ENCODE peak calls at places on chromosome 2, in eight cellular contexts. One of them, this sample, is unnamed.

GRCh38 chr2:99747842-99748241 is 258.0 kb upstream of the REV1 start:
- DNase-seq in cardiac muscle cell: peak
- DNase-seq in Panc1: no peak
- DNase-seq in astrocyte of the spinal cord: no peak
- DNase-seq in right atrium auricular region: no peak
- DNase-seq in endothelial cell of umbilical vein: no peak
- DNase-seq in tibial artery: no peak
- DNase-seq in lower lobe of right lung: no peak
- DNase-seq in this sample: no peak

GRCh38 chr2:175203621-175204496 is 22.3 kb upstream of the ATP5MC3 start:
- DNase-seq in cardiac muscle cell: peak
- DNase-seq in Panc1: no peak
- DNase-seq in astrocyte of the spinal cord: peak
- DNase-seq in right atrium auricular region: no peak
- DNase-seq in endothelial cell of umbilical vein: peak
- DNase-seq in tibial artery: peak
- DNase-seq in lower lobe of right lung: no peak
- DNase-seq in this sample: peak

GRCh38 chr2:239278941-239279365 is 121.9 kb downstream of the HDAC4 start:
- DNase-seq in cardiac muscle cell: no peak
- DNase-seq in Panc1: no peak
- DNase-seq in astrocyte of the spinal cord: peak
- DNase-seq in right atrium auricular region: no peak
- DNase-seq in endothelial cell of umbilical vein: no peak
- DNase-seq in tibial artery: peak
- DNase-seq in lower lobe of right lung: no peak
- DNase-seq in this sample: no peak

GRCh38 chr2:41934323-41935003 is 113.4 kb upstream of the PKDCC start:
- DNase-seq in cardiac muscle cell: peak
- DNase-seq in Panc1: no peak
- DNase-seq in astrocyte of the spinal cord: peak
- DNase-seq in right atrium auricular region: no peak
- DNase-seq in endothelial cell of umbilical vein: no peak
- DNase-seq in tibial artery: peak
- DNase-seq in lower lobe of right lung: no peak
- DNase-seq in this sample: no peak

GRCh38 chr2:211928186-211928585 is 610.4 kb downstream of the ERBB4 start:
- DNase-seq in cardiac muscle cell: no peak
- DNase-seq in Panc1: no peak
- DNase-seq in astrocyte of the spinal cord: no peak
- DNase-seq in right atrium auricular region: no peak
- DNase-seq in endothelial cell of umbilical vein: no peak
- DNase-seq in tibial artery: no peak
- DNase-seq in lower lobe of right lung: no peak
- DNase-seq in this sample: no peak

GRCh38 chr2:136767030-136767429 is 1.7 kb downstream of the THSD7B start:
- DNase-seq in cardiac muscle cell: no peak
- DNase-seq in Panc1: no peak
- DNase-seq in astrocyte of the spinal cord: no peak
- DNase-seq in right atrium auricular region: no peak
- DNase-seq in endothelial cell of umbilical vein: no peak
- DNase-seq in tibial artery: no peak
- DNase-seq in lower lobe of right lung: no peak
- DNase-seq in this sample: no peak

GRCh38 chr2:222969491-222969890 is 82.5 kb upstream of the KCNE4 start:
- DNase-seq in cardiac muscle cell: no peak
- DNase-seq in Panc1: no peak
- DNase-seq in astrocyte of the spinal cord: peak
- DNase-seq in right atrium auricular region: no peak
- DNase-seq in endothelial cell of umbilical vein: no peak
- DNase-seq in tibial artery: no peak
- DNase-seq in lower lobe of right lung: no peak
- DNase-seq in this sample: peak

GRCh38 chr2:6957910-6958615 is 40.9 kb downstream of the RNF144A start:
- DNase-seq in cardiac muscle cell: peak
- DNase-seq in Panc1: no peak
- DNase-seq in astrocyte of the spinal cord: no peak
- DNase-seq in right atrium auricular region: no peak
- DNase-seq in endothelial cell of umbilical vein: no peak
- DNase-seq in tibial artery: no peak
- DNase-seq in lower lobe of right lung: no peak
- DNase-seq in this sample: no peak

GRCh38 chr2:233353101-233353768 is 1.1 kb upstream of the DGKD start:
- DNase-seq in cardiac muscle cell: no peak
- DNase-seq in Panc1: no peak
- DNase-seq in astrocyte of the spinal cord: no peak
- DNase-seq in right atrium auricular region: no peak
- DNase-seq in endothelial cell of umbilical vein: no peak
- DNase-seq in tibial artery: no peak
- DNase-seq in lower lobe of right lung: peak
- DNase-seq in this sample: no peak

GRCh38 chr2:58137856-58138255 is 91.2 kb downstream of the VRK2 start:
- DNase-seq in cardiac muscle cell: peak
- DNase-seq in Panc1: no peak
- DNase-seq in astrocyte of the spinal cord: no peak
- DNase-seq in right atrium auricular region: no peak
- DNase-seq in endothelial cell of umbilical vein: peak
- DNase-seq in tibial artery: no peak
- DNase-seq in lower lobe of right lung: no peak
- DNase-seq in this sample: no peak

GRCh38 chr2:190701586-190701985 is 52.7 kb downstream of the NAB1 start:
- DNase-seq in cardiac muscle cell: no peak
- DNase-seq in Panc1: no peak
- DNase-seq in astrocyte of the spinal cord: no peak
- DNase-seq in right atrium auricular region: no peak
- DNase-seq in endothelial cell of umbilical vein: no peak
- DNase-seq in tibial artery: no peak
- DNase-seq in lower lobe of right lung: no peak
- DNase-seq in this sample: no peak

GRCh38 chr2:227428731-227429285 is 41.1 kb upstream of the SCYGR1 start:
- DNase-seq in cardiac muscle cell: no peak
- DNase-seq in Panc1: no peak
- DNase-seq in astrocyte of the spinal cord: no peak
- DNase-seq in right atrium auricular region: no peak
- DNase-seq in endothelial cell of umbilical vein: no peak
- DNase-seq in tibial artery: no peak
- DNase-seq in lower lobe of right lung: no peak
- DNase-seq in this sample: no peak

GRCh38 chr2:176527141-176527901 is 258.1 kb downstream of the MTX2 start:
- DNase-seq in cardiac muscle cell: no peak
- DNase-seq in Panc1: no peak
- DNase-seq in astrocyte of the spinal cord: no peak
- DNase-seq in right atrium auricular region: no peak
- DNase-seq in endothelial cell of umbilical vein: peak
- DNase-seq in tibial artery: no peak
- DNase-seq in lower lobe of right lung: no peak
- DNase-seq in this sample: peak

GRCh38 chr2:3265981-3266726 is 111.5 kb downstream of the EIPR1 start:
- DNase-seq in cardiac muscle cell: peak
- DNase-seq in Panc1: no peak
- DNase-seq in astrocyte of the spinal cord: no peak
- DNase-seq in right atrium auricular region: peak
- DNase-seq in endothelial cell of umbilical vein: no peak
- DNase-seq in tibial artery: no peak
- DNase-seq in lower lobe of right lung: no peak
- DNase-seq in this sample: peak

GRCh38 chr2:224847431-224847830 is 131.3 kb upstream of the CCDC195 start:
- DNase-seq in cardiac muscle cell: no peak
- DNase-seq in Panc1: no peak
- DNase-seq in astrocyte of the spinal cord: no peak
- DNase-seq in right atrium auricular region: no peak
- DNase-seq in endothelial cell of umbilical vein: no peak
- DNase-seq in tibial artery: no peak
- DNase-seq in lower lobe of right lung: no peak
- DNase-seq in this sample: no peak

GRCh38 chr2:27051902-27052645 is 606 bp downstream of the AGBL5 start:
- DNase-seq in cardiac muscle cell: peak
- DNase-seq in Panc1: no peak
- DNase-seq in astrocyte of the spinal cord: no peak
- DNase-seq in right atrium auricular region: no peak
- DNase-seq in endothelial cell of umbilical vein: peak
- DNase-seq in tibial artery: peak
- DNase-seq in lower lobe of right lung: peak
- DNase-seq in this sample: no peak

GRCh38 chr2:106581276-106581675 is 94.1 kb downstream of the CD8B2 start:
- DNase-seq in cardiac muscle cell: no peak
- DNase-seq in Panc1: no peak
- DNase-seq in astrocyte of the spinal cord: no peak
- DNase-seq in right atrium auricular region: no peak
- DNase-seq in endothelial cell of umbilical vein: no peak
- DNase-seq in tibial artery: no peak
- DNase-seq in lower lobe of right lung: no peak
- DNase-seq in this sample: no peak

GRCh38 chr2:171176516-171176915 is 15.8 kb upstream of the TLK1 start:
- DNase-seq in cardiac muscle cell: no peak
- DNase-seq in Panc1: no peak
- DNase-seq in astrocyte of the spinal cord: no peak
- DNase-seq in right atrium auricular region: no peak
- DNase-seq in endothelial cell of umbilical vein: no peak
- DNase-seq in tibial artery: no peak
- DNase-seq in lower lobe of right lung: no peak
- DNase-seq in this sample: no peak

GRCh38 chr2:152407204-152407721 is 72.3 kb downstream of the FMNL2 start:
- DNase-seq in cardiac muscle cell: peak
- DNase-seq in Panc1: no peak
- DNase-seq in astrocyte of the spinal cord: peak
- DNase-seq in right atrium auricular region: no peak
- DNase-seq in endothelial cell of umbilical vein: no peak
- DNase-seq in tibial artery: peak
- DNase-seq in lower lobe of right lung: no peak
- DNase-seq in this sample: peak
- H3K4me3 ChIP-seq in cardiac muscle cell: no peak
- H3K4me3 ChIP-seq in Panc1: peak
- H3K4me3 ChIP-seq in astrocyte of the spinal cord: peak
- H3K4me3 ChIP-seq in right atrium auricular region: peak
- H3K4me3 ChIP-seq in endothelial cell of umbilical vein: no peak
- H3K4me3 ChIP-seq in tibial artery: peak
- H3K4me3 ChIP-seq in lower lobe of right lung: peak
- H3K4me3 ChIP-seq in this sample: no peak

DNA sequence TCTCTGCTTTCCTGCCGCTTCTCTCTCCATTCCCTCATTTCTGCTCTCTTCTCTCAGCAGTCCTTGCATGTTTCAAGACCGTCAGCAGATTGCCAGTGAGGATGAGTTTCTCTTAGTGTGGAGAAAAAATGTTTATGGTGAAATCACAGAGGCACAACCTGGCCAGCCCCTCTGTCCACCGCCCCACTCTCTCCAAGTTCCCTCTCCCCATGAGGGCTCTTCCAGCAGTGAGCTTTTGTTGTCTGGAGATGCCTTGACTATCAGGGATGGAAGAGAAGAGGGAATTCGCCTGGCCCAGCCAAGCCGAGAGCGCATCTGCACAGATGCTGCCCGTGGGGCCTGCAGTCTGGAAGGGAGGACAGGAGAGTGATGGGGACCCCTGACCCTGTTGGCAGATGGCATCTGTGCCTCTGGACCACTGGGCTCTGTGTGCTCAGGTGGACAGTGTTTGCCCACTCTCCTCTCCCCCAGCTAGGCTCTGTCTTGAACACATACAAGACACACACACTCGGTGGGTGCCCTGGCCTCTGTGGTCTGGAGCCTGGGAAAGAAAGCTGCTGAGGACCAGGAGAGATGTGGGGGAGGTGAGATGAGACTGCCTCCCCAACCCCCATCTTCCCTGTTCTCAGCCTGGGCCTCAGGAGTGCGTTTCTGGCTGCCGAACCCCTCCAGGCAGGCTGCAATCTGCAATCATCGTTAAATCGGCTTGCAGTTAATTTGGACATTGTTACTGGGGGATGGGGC is 4.4 kb downstream of the ITM2C start:
- DNase-seq in cardiac muscle cell: no peak
- DNase-seq in Panc1: no peak
- DNase-seq in astrocyte of the spinal cord: peak
- DNase-seq in right atrium auricular region: no peak
- DNase-seq in endothelial cell of umbilical vein: no peak
- DNase-seq in tibial artery: no peak
- DNase-seq in lower lobe of right lung: no peak
- DNase-seq in this sample: peak
- H3K4me3 ChIP-seq in cardiac muscle cell: peak
- H3K4me3 ChIP-seq in Panc1: no peak
- H3K4me3 ChIP-seq in astrocyte of the spinal cord: no peak
- H3K4me3 ChIP-seq in right atrium auricular region: no peak
- H3K4me3 ChIP-seq in endothelial cell of umbilical vein: no peak
- H3K4me3 ChIP-seq in tibial artery: no peak
- H3K4me3 ChIP-seq in lower lobe of right lung: no peak
- H3K4me3 ChIP-seq in this sample: peak

GRCh38 chr2:37566517-37566961 is 104.9 kb downstream of the CDC42EP3 start:
- DNase-seq in cardiac muscle cell: no peak
- DNase-seq in Panc1: no peak
- DNase-seq in astrocyte of the spinal cord: peak
- DNase-seq in right atrium auricular region: no peak
- DNase-seq in endothelial cell of umbilical vein: peak
- DNase-seq in tibial artery: peak
- DNase-seq in lower lobe of right lung: no peak
- DNase-seq in this sample: peak
- H3K4me3 ChIP-seq in cardiac muscle cell: no peak
- H3K4me3 ChIP-seq in Panc1: no peak
- H3K4me3 ChIP-seq in astrocyte of the spinal cord: no peak
- H3K4me3 ChIP-seq in right atrium auricular region: no peak
- H3K4me3 ChIP-seq in endothelial cell of umbilical vein: no peak
- H3K4me3 ChIP-seq in tibial artery: no peak
- H3K4me3 ChIP-seq in lower lobe of right lung: no peak
- H3K4me3 ChIP-seq in this sample: no peak

GRCh38 chr2:240913810-240914644 is 7.9 kb downstream of the CROCC2 start:
- DNase-seq in cardiac muscle cell: peak
- DNase-seq in Panc1: peak
- DNase-seq in astrocyte of the spinal cord: peak
- DNase-seq in right atrium auricular region: peak
- DNase-seq in endothelial cell of umbilical vein: peak
- DNase-seq in tibial artery: peak
- DNase-seq in lower lobe of right lung: peak
- DNase-seq in this sample: peak
- H3K4me3 ChIP-seq in cardiac muscle cell: no peak
- H3K4me3 ChIP-seq in Panc1: peak
- H3K4me3 ChIP-seq in astrocyte of the spinal cord: no peak
- H3K4me3 ChIP-seq in right atrium auricular region: peak
- H3K4me3 ChIP-seq in endothelial cell of umbilical vein: no peak
- H3K4me3 ChIP-seq in tibial artery: no peak
- H3K4me3 ChIP-seq in lower lobe of right lung: no peak
- H3K4me3 ChIP-seq in this sample: no peak

This sample was measured in A673.